ENCODE peak calls at places on chromosomes 1 and 21, in nine cellular contexts. V is epithelial cell of esophagus, I is IMR-90, W is coronary artery, R is RWPE1, L is WTC11, H is dorsolateral prefrontal cortex, B is GM10248, A is neural crest cell. Y is an unnamed sample.

GRCh38 chr1:206725053-206725963 is 40.6 kb downstream of the MAPKAPK2 start:
- DNase-seq in V (peak), I (peak), W (peak), R (no peak), L (peak), H (peak), B (peak), A (peak), Y (no peak)

GRCh38 chr21:40631201-40631600 is 215.8 kb downstream of the DSCAM start:
- DNase-seq in V (peak), I (no peak), W (no peak), R (no peak), L (no peak), H (no peak), B (no peak), A (no peak), Y (no peak)

GRCh38 chr21:45990741-45991605 is 9.4 kb downstream of the COL6A1 start:
- DNase-seq in V (no peak), I (no peak), W (peak), R (no peak), L (peak), H (no peak), B (no peak), A (no peak), Y (no peak)

GRCh38 chr1:150626150-150626549 is 3.3 kb downstream of the ENSA start:
- DNase-seq in V (peak), I (no peak), W (no peak), R (peak), L (no peak), H (peak), B (no peak), A (no peak), Y (no peak)

GRCh38 chr1:20413791-20414140 is 72.2 kb downstream of the CAMK2N1 start:
- DNase-seq in V (no peak), I (no peak), W (peak), R (no peak), L (no peak), H (no peak), B (no peak), A (no peak), Y (peak)

GRCh38 chr1:196355206-196355786 is 252.9 kb downstream of the KCNT2 start:
- DNase-seq in V (peak), I (peak), W (no peak), R (peak), L (no peak), H (no peak), B (no peak), A (no peak), Y (no peak)

GRCh38 chr21:45986316-45987051 is 4.9 kb downstream of the COL6A1 start:
- DNase-seq in V (no peak), I (no peak), W (no peak), R (no peak), L (peak), H (no peak), B (no peak), A (no peak), Y (no peak)

GRCh38 chr1:178470411-178470960 is 26.3 kb downstream of the CLEC20A start:
- DNase-seq in V (peak), I (no peak), W (no peak), R (peak), L (no peak), H (no peak), B (no peak), A (no peak), Y (no peak)

DNA sequence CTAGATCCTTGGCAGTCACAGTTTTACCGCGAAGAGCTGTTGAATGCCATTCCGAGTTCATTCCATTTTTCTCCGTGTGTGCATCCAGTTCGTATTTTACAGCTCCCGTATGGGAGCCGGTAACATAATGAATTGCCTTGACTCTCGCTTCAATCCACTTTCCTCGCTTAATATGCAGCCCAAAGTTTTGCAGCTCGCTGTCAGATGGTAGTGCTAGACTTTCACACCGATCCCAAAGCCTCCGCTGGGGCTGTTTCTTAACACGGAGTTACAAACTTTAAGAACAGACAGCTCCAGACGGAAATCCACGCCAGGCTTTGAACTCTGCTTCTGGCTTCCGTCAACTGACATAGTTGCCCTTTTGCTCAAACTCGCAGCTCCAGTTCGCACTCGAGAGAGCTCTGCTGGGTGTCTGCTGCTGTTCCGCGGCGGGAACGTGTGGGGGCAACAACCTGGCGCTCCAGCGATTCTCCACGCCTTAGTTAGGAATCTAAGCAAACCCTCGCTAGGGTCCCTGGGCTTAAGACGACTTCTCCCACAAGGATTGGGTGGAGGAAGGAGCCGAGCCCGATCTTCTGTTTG is 3.5 kb upstream of the ARID1A start:
- DNase-seq in V (peak), I (peak), W (peak), R (peak), L (peak), H (peak), B (peak), A (peak), Y (peak)
- TF ChIP-seq CTCF in V (peak), I (peak), W (no peak), R (peak), L (no peak), H (no peak), B (peak), A (no peak), Y (peak)

DNA sequence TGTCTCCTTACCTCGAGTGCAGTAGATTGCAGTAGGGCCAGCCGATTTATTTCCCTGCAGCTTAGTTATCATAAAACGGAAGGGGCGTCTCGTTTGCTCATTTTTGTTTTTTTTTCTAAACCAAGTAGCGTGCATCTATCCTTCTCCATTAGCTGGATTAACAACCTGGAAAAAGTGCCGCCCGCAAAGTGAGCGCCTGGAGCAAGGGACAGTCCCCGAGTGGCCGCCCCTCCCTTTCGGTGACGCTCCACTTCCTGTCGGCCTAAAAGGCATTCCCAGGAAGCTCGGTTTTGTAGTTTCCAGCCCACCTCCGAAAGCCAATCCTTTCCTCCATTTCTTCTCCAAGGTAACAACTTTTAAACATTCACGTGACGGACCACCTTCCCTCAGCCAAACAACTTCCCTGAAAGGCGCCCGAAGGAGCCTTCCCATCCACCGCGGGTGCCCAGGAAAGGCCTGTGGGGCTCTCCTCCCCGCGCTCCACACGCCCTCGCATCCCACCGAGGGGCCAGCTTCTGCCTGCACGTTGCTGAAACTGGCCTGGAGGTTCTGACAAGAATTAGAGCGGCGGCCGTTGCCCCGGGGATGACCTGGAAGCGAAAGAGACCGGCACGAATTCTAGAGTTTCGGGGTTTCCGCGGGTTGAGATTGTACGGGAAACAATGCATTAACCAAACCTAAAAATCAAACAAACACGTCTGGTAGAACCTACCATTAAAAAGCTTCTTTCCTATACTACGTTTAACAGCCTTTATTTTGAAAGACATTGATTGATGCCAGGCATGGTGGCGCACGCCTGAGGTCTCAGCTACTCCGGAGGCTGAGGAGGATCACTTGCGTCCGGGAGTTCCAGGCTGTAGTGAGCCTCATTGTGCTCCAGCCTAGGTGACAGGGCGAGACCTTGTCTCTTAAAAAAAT is at the start of gene EXTL2:
- DNase-seq in V (peak), I (peak), W (peak), R (peak), L (peak), H (peak), B (peak), A (peak), Y (peak)
- TF ChIP-seq CTCF in V (no peak), I (no peak), W (no peak), R (no peak), L (no peak), H (no peak), B (no peak), A (no peak), Y (no peak)

GRCh38 chr1:23403735-23404486 is 20.6 kb downstream of the TCEA3 start:
- DNase-seq in V (peak), I (peak), W (peak), R (peak), L (peak), H (peak), B (peak), A (peak), Y (peak)
- TF ChIP-seq CTCF in V (peak), I (peak), W (peak), R (peak), L (peak), H (peak), B (peak), A (peak), Y (peak)

GRCh38 chr1:202658766-202659165 is 51.5 kb downstream of the SYT2 start:
- DNase-seq in V (no peak), I (no peak), W (no peak), R (no peak), L (no peak), H (no peak), B (no peak), A (no peak), Y (no peak)

GRCh38 chr1:202656951-202657646 is 53.2 kb downstream of the SYT2 start:
- DNase-seq in V (peak), I (peak), W (no peak), R (peak), L (peak), H (no peak), B (no peak), A (peak), Y (no peak)

GRCh38 chr1:202658251-202658650 is 52.0 kb downstream of the SYT2 start:
- DNase-seq in V (no peak), I (no peak), W (no peak), R (no peak), L (no peak), H (no peak), B (no peak), A (no peak), Y (no peak)

GRCh38 chr1:202654079-202654478 is 56.2 kb downstream of the SYT2 start:
- DNase-seq in V (no peak), I (no peak), W (no peak), R (no peak), L (no peak), H (no peak), B (no peak), A (no peak), Y (no peak)

DNA sequence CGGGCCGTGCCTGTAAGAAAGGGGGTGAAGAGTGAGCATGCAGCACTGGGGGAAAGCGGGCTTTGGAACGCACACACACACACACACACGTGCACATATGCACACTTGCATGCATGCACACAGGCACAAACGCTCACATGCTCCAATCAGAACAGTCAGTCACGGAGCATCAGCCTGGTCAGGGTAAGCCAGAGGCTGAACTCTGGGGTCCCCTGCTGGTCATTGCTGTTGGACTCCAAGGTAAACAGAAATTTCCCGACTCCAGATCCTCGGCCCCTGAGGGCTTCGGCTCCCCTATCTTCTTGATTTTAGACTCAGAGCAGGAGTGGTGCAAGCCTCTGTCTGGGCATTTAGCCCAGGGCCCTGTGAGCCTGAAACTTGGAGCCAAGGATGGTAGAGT is 54.2 kb downstream of the SYT2 start:
- DNase-seq in V (no peak), I (peak), W (no peak), R (no peak), L (peak), H (no peak), B (no peak), A (peak), Y (no peak)
- TF ChIP-seq CTCF in V (no peak), I (peak), W (no peak), R (no peak), L (no peak), H (no peak), B (peak), A (peak), Y (peak)

GRCh38 chr1:48030211-48030610 is 33.0 kb upstream of the TRABD2B start:
- DNase-seq in V (no peak), I (no peak), W (peak), R (no peak), L (no peak), H (no peak), B (no peak), A (no peak), Y (no peak)
- TF ChIP-seq CTCF in V (no peak), I (no peak), W (no peak), R (no peak), L (no peak), H (no peak), B (no peak), A (no peak), Y (no peak)